ENCODE peak calls at places on chromosomes 11 and 22, in seven cellular contexts. One of them, this sample, is unnamed.
A peak's percentile ranks its signal among the peaks of the same experiment; 100 is the strongest.

GRCh38 chr22:30691204-30691603 is 3.5 kb upstream of the OSBP2 start:
- DNase-seq in brain microvascular endothelial cell: no peak
- DNase-seq in lower lobe of right lung: no peak
- DNase-seq in SK-N-SH: no peak
- DNase-seq in CD8-positive, alpha-beta T cell: no peak
- DNase-seq in left ventricle myocardium inferior: no peak
- DNase-seq in HepG2: no peak
- DNase-seq in this sample: no peak

GRCh38 chr22:26623984-26624383 is 2.2 kb downstream of the CRYBA4 start:
- DNase-seq in brain microvascular endothelial cell: no peak
- DNase-seq in lower lobe of right lung: no peak
- DNase-seq in SK-N-SH: no peak
- DNase-seq in CD8-positive, alpha-beta T cell: no peak
- DNase-seq in left ventricle myocardium inferior: no peak
- DNase-seq in HepG2: no peak
- DNase-seq in this sample: no peak

GRCh38 chr11:2752204-2752772 is 52.5 kb upstream of the KCNQ1OT1 start:
- DNase-seq in brain microvascular endothelial cell: peak; percentile 7
- DNase-seq in lower lobe of right lung: no peak
- DNase-seq in SK-N-SH: no peak
- DNase-seq in CD8-positive, alpha-beta T cell: no peak
- DNase-seq in left ventricle myocardium inferior: peak; percentile 5
- DNase-seq in HepG2: no peak
- DNase-seq in this sample: no peak

GRCh38 chr11:121630041-121630440 is 177.3 kb upstream of the SORL1-AS1 start:
- DNase-seq in brain microvascular endothelial cell: peak; percentile 85
- DNase-seq in lower lobe of right lung: no peak
- DNase-seq in SK-N-SH: no peak
- DNase-seq in CD8-positive, alpha-beta T cell: no peak
- DNase-seq in left ventricle myocardium inferior: no peak
- DNase-seq in HepG2: no peak
- DNase-seq in this sample: no peak

GRCh38 chr11:859394-860131 is 16.9 kb downstream of the TSPAN4 start:
- DNase-seq in brain microvascular endothelial cell: peak; percentile 84
- DNase-seq in lower lobe of right lung: peak; percentile 74
- DNase-seq in SK-N-SH: peak; percentile 97
- DNase-seq in CD8-positive, alpha-beta T cell: no peak
- DNase-seq in left ventricle myocardium inferior: peak; percentile 81
- DNase-seq in HepG2: no peak
- DNase-seq in this sample: no peak

GRCh38 chr11:123430736-123431356 is 777 bp downstream of the GRAMD1B start:
- DNase-seq in brain microvascular endothelial cell: peak; percentile 24
- DNase-seq in lower lobe of right lung: peak; percentile 91
- DNase-seq in SK-N-SH: no peak
- DNase-seq in CD8-positive, alpha-beta T cell: peak; percentile 23
- DNase-seq in left ventricle myocardium inferior: peak; percentile 70
- DNase-seq in HepG2: no peak
- DNase-seq in this sample: peak; percentile 72

GRCh38 chr22:39664485-39665200 is 94.1 kb downstream of the CACNA1I start:
- DNase-seq in brain microvascular endothelial cell: no peak
- DNase-seq in lower lobe of right lung: no peak
- DNase-seq in SK-N-SH: peak; percentile 49
- DNase-seq in CD8-positive, alpha-beta T cell: no peak
- DNase-seq in left ventricle myocardium inferior: no peak
- DNase-seq in HepG2: no peak
- DNase-seq in this sample: no peak

GRCh38 chr11:78170874-78171549 is 17.4 kb downstream of the KCTD21 start:
- DNase-seq in brain microvascular endothelial cell: peak; percentile 47
- DNase-seq in lower lobe of right lung: no peak
- DNase-seq in SK-N-SH: no peak
- DNase-seq in CD8-positive, alpha-beta T cell: no peak
- DNase-seq in left ventricle myocardium inferior: no peak
- DNase-seq in HepG2: peak; percentile 71
- DNase-seq in this sample: no peak

GRCh38 chr11:102727890-102728289 is 3.1 kb upstream of the MMP8 start:
- DNase-seq in brain microvascular endothelial cell: peak; percentile 41
- DNase-seq in lower lobe of right lung: no peak
- DNase-seq in SK-N-SH: no peak
- DNase-seq in CD8-positive, alpha-beta T cell: no peak
- DNase-seq in left ventricle myocardium inferior: no peak
- DNase-seq in HepG2: no peak
- DNase-seq in this sample: no peak

GRCh38 chr11:2311456-2312201 is 9.8 kb downstream of the TSPAN32 start:
- DNase-seq in brain microvascular endothelial cell: no peak
- DNase-seq in lower lobe of right lung: no peak
- DNase-seq in SK-N-SH: no peak
- DNase-seq in CD8-positive, alpha-beta T cell: no peak
- DNase-seq in left ventricle myocardium inferior: no peak
- DNase-seq in HepG2: no peak
- DNase-seq in this sample: no peak

GRCh38 chr11:35040221-35040942 is 98.6 kb upstream of the CD44 start:
- DNase-seq in brain microvascular endothelial cell: peak; percentile 86
- DNase-seq in lower lobe of right lung: no peak
- DNase-seq in SK-N-SH: no peak
- DNase-seq in CD8-positive, alpha-beta T cell: peak; percentile 16
- DNase-seq in left ventricle myocardium inferior: no peak
- DNase-seq in HepG2: no peak
- DNase-seq in this sample: peak; percentile 73

GRCh38 chr11:60763692-60764369 is 7.2 kb downstream of the MS4A15 start:
- DNase-seq in brain microvascular endothelial cell: no peak
- DNase-seq in lower lobe of right lung: no peak
- DNase-seq in SK-N-SH: no peak
- DNase-seq in CD8-positive, alpha-beta T cell: no peak
- DNase-seq in left ventricle myocardium inferior: no peak
- DNase-seq in HepG2: no peak
- DNase-seq in this sample: peak; percentile 55

GRCh38 chr11:113690619-113691569 is 15.2 kb downstream of the TMPRSS5 start:
- DNase-seq in brain microvascular endothelial cell: peak; percentile 69
- DNase-seq in lower lobe of right lung: peak; percentile 68
- DNase-seq in SK-N-SH: peak; percentile 80
- DNase-seq in CD8-positive, alpha-beta T cell: no peak
- DNase-seq in left ventricle myocardium inferior: no peak
- DNase-seq in HepG2: peak; percentile 13
- DNase-seq in this sample: no peak

GRCh38 chr11:134558916-134559616 is 147.0 kb upstream of the B3GAT1 start:
- DNase-seq in brain microvascular endothelial cell: no peak
- DNase-seq in lower lobe of right lung: no peak
- DNase-seq in SK-N-SH: peak; percentile 4
- DNase-seq in CD8-positive, alpha-beta T cell: no peak
- DNase-seq in left ventricle myocardium inferior: no peak
- DNase-seq in HepG2: no peak
- DNase-seq in this sample: no peak

GRCh38 chr22:30841264-30841663 is 127.3 kb downstream of the MORC2 start:
- DNase-seq in brain microvascular endothelial cell: no peak
- DNase-seq in lower lobe of right lung: no peak
- DNase-seq in SK-N-SH: no peak
- DNase-seq in CD8-positive, alpha-beta T cell: no peak
- DNase-seq in left ventricle myocardium inferior: no peak
- DNase-seq in HepG2: no peak
- DNase-seq in this sample: no peak

GRCh38 chr11:27473017-27473406 is 422 bp upstream of the LGR4 start:
- DNase-seq in brain microvascular endothelial cell: no peak
- DNase-seq in lower lobe of right lung: no peak
- DNase-seq in SK-N-SH: no peak
- DNase-seq in CD8-positive, alpha-beta T cell: no peak
- DNase-seq in left ventricle myocardium inferior: no peak
- DNase-seq in HepG2: no peak
- DNase-seq in this sample: no peak

GRCh38 chr11:8906629-8907028 is 4.4 kb upstream of the AKIP1 start:
- DNase-seq in brain microvascular endothelial cell: peak; percentile 14
- DNase-seq in lower lobe of right lung: no peak
- DNase-seq in SK-N-SH: no peak
- DNase-seq in CD8-positive, alpha-beta T cell: no peak
- DNase-seq in left ventricle myocardium inferior: no peak
- DNase-seq in HepG2: no peak
- DNase-seq in this sample: no peak

GRCh38 chr11:112440518-112440917 is 179.9 kb upstream of the PLET1 start:
- DNase-seq in brain microvascular endothelial cell: no peak
- DNase-seq in lower lobe of right lung: no peak
- DNase-seq in SK-N-SH: no peak
- DNase-seq in CD8-positive, alpha-beta T cell: no peak
- DNase-seq in left ventricle myocardium inferior: no peak
- DNase-seq in HepG2: no peak
- DNase-seq in this sample: no peak

GRCh38 chr11:75639752-75640151 is 29.1 kb downstream of the MAP6 start:
- DNase-seq in brain microvascular endothelial cell: peak; percentile 39
- DNase-seq in lower lobe of right lung: peak; percentile 89
- DNase-seq in SK-N-SH: peak; percentile 75
- DNase-seq in CD8-positive, alpha-beta T cell: no peak
- DNase-seq in left ventricle myocardium inferior: peak; percentile 78
- DNase-seq in HepG2: no peak
- DNase-seq in this sample: peak; percentile 31

GRCh38 chr11:108302121-108302785 is 79.4 kb downstream of the ATM start:
- DNase-seq in brain microvascular endothelial cell: no peak
- DNase-seq in lower lobe of right lung: no peak
- DNase-seq in SK-N-SH: no peak
- DNase-seq in CD8-positive, alpha-beta T cell: no peak
- DNase-seq in left ventricle myocardium inferior: no peak
- DNase-seq in HepG2: no peak
- DNase-seq in this sample: no peak

GRCh38 chr11:110032257-110032656 is 60.9 kb upstream of the ZC3H12C start:
- DNase-seq in brain microvascular endothelial cell: no peak
- DNase-seq in lower lobe of right lung: no peak
- DNase-seq in SK-N-SH: no peak
- DNase-seq in CD8-positive, alpha-beta T cell: no peak
- DNase-seq in left ventricle myocardium inferior: no peak
- DNase-seq in HepG2: no peak
- DNase-seq in this sample: no peak

GRCh38 chr11:19050281-19050680 is 10.2 kb downstream of the MRGPRX2 start:
- DNase-seq in brain microvascular endothelial cell: no peak
- DNase-seq in lower lobe of right lung: no peak
- DNase-seq in SK-N-SH: no peak
- DNase-seq in CD8-positive, alpha-beta T cell: no peak
- DNase-seq in left ventricle myocardium inferior: no peak
- DNase-seq in HepG2: no peak
- DNase-seq in this sample: no peak

GRCh38 chr11:18754308-18754707 is 28.3 kb upstream of the IGSF22 start:
- DNase-seq in brain microvascular endothelial cell: peak; percentile 20
- DNase-seq in lower lobe of right lung: no peak
- DNase-seq in SK-N-SH: no peak
- DNase-seq in CD8-positive, alpha-beta T cell: no peak
- DNase-seq in left ventricle myocardium inferior: no peak
- DNase-seq in HepG2: no peak
- DNase-seq in this sample: no peak

GRCh38 chr11:125348704-125349635 is 147.1 kb downstream of the FEZ1 start:
- DNase-seq in brain microvascular endothelial cell: peak; percentile 24
- DNase-seq in lower lobe of right lung: peak; percentile 44
- DNase-seq in SK-N-SH: peak; percentile 87
- DNase-seq in CD8-positive, alpha-beta T cell: peak; percentile 12
- DNase-seq in left ventricle myocardium inferior: peak; percentile 55
- DNase-seq in HepG2: peak; percentile 23
- DNase-seq in this sample: no peak

GRCh38 chr11:33716236-33716635 is 15.6 kb upstream of the C11orf91 start:
- DNase-seq in brain microvascular endothelial cell: no peak
- DNase-seq in lower lobe of right lung: no peak
- DNase-seq in SK-N-SH: peak; percentile 23
- DNase-seq in CD8-positive, alpha-beta T cell: no peak
- DNase-seq in left ventricle myocardium inferior: no peak
- DNase-seq in HepG2: no peak
- DNase-seq in this sample: no peak
- TF ChIP-seq CTCF in brain microvascular endothelial cell: peak; percentile 44
- TF ChIP-seq CTCF in lower lobe of right lung: no peak
- TF ChIP-seq CTCF in SK-N-SH: peak; percentile 56
- TF ChIP-seq CTCF in CD8-positive, alpha-beta T cell: no peak
- TF ChIP-seq CTCF in left ventricle myocardium inferior: peak; percentile 54
- TF ChIP-seq CTCF in HepG2: peak; percentile 44
- TF ChIP-seq CTCF in this sample: peak; percentile 37

GRCh38 chr22:41366323-41367014 is 15.3 kb upstream of the TEF start:
- DNase-seq in brain microvascular endothelial cell: no peak
- DNase-seq in lower lobe of right lung: no peak
- DNase-seq in SK-N-SH: no peak
- DNase-seq in CD8-positive, alpha-beta T cell: no peak
- DNase-seq in left ventricle myocardium inferior: no peak
- DNase-seq in HepG2: no peak
- DNase-seq in this sample: no peak
- H3K4me3 ChIP-seq in brain microvascular endothelial cell: no peak overlapping the region
- H3K4me3 ChIP-seq in lower lobe of right lung: peak overlapping the region; percentile 70
- H3K4me3 ChIP-seq in SK-N-SH: no peak overlapping the region
- H3K4me3 ChIP-seq in CD8-positive, alpha-beta T cell: no peak overlapping the region
- H3K4me3 ChIP-seq in left ventricle myocardium inferior: peak overlapping the region; percentile 69
- H3K4me3 ChIP-seq in HepG2: no peak overlapping the region
- H3K4me3 ChIP-seq in this sample: no peak overlapping the region

DNA sequence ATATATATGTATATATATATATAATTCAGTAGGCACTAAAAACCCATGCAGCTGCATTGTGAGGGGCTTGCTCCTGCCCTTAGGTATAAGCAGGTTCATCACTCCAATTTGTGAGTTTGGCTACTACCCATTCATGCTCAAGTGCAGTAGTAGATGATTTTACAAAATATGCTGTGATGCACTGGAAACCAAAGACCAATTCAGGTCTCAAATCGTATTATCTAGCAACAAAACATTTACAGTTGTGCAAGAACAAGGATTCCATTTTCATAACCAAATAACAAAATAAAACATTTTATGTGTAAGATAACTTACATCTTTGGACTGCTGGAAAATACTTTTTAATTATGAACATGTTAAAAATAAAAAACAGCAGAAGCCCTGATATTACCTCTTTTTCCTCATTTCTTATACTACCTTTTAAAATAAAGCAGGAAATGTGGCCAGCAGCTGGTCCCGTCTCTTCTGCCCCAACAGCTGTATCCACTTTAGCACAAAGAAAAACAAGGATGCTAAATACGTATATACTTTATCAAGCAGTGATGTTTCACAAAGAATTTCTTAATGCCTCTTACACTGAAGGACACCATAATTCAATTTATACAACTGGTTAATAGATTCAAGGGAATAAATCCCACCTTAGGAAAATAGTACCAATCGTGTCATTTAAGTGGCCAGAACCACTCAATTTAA is 2.8 kb downstream of the CREBZF start:
- DNase-seq in brain microvascular endothelial cell: no peak
- DNase-seq in lower lobe of right lung: no peak
- DNase-seq in SK-N-SH: no peak
- DNase-seq in CD8-positive, alpha-beta T cell: no peak
- DNase-seq in left ventricle myocardium inferior: no peak
- DNase-seq in HepG2: no peak
- DNase-seq in this sample: no peak
- H3K36me3 ChIP-seq in brain microvascular endothelial cell: peaks cover 6% of the 10 kb centered on the region
- H3K36me3 ChIP-seq in lower lobe of right lung: peaks cover 52% of the 10 kb centered on the region
- H3K36me3 ChIP-seq in SK-N-SH: peaks cover 63% of the 10 kb centered on the region
- H3K36me3 ChIP-seq in CD8-positive, alpha-beta T cell: peaks cover 9% of the 10 kb centered on the region
- H3K36me3 ChIP-seq in left ventricle myocardium inferior: peaks cover 26% of the 10 kb centered on the region
- H3K36me3 ChIP-seq in HepG2: peaks cover 8% of the 10 kb centered on the region
- H3K36me3 ChIP-seq in this sample: no peaks in the 10 kb centered on the region

DNA sequence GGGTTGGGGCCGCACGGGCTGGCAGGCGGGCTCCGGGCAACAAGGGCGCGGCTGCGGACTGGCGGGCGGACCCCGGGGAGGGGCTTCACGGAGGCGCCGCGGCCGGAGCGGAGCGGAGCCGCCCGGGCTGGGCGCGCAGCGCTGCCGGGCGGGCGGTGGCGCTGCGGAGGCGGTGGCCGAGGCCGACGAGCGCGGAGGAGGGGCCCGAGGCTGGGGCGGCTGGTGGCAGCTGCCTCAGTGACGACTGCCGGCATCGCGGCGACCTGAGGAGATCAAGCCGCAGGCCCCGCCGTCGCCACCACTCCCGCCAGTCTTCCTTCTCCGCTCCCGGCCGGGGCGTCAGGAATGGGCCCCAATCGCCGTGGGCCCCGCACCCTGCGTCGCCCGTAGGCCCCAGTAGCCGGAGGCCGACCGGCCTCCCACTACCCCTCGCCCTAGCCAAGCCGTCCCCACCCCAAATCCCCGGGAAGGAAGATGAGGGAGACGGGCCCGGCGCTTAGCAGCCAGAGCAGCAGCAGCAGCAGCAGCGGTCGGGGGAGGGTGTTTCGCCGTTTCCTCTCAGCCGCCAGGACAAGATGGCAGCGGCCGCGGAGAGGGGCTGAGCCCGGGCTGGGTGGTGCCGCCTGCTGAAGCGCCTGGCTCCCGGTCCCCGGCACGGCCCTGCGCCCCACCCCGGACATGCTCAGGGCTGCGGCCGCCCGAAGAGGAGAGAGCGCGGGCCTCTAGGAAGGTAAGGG is at the start of gene HIPK3:
- DNase-seq in brain microvascular endothelial cell: peak; percentile 36
- DNase-seq in lower lobe of right lung: peak; percentile 91
- DNase-seq in SK-N-SH: peak; percentile 96
- DNase-seq in CD8-positive, alpha-beta T cell: peak; percentile 45
- DNase-seq in left ventricle myocardium inferior: peak; percentile 87
- DNase-seq in HepG2: peak; percentile 41
- DNase-seq in this sample: peak; percentile 91
- TF ChIP-seq CTCF in brain microvascular endothelial cell: no peak
- TF ChIP-seq CTCF in lower lobe of right lung: no peak
- TF ChIP-seq CTCF in SK-N-SH: no peak
- TF ChIP-seq CTCF in CD8-positive, alpha-beta T cell: peak; percentile 15
- TF ChIP-seq CTCF in left ventricle myocardium inferior: peak; percentile 59
- TF ChIP-seq CTCF in HepG2: no peak
- TF ChIP-seq CTCF in this sample: no peak